ENCODE peak calls at places on chromosomes 2 and 18, in eight cellular contexts. F is CD8-positive, alpha-beta T cell; E is adrenal gland; S is brain microvascular endothelial cell; D is foreskin fibroblast; G is fibroblast of the aortic adventitia; N is PC-3; M is ascending aorta. O is an unnamed sample.

GRCh38 chr2:217553689-217554088 is 449.1 kb downstream of the TNS1 start:
- DNase-seq in F (no peak), E (no peak), S (no peak), D (no peak), G (no peak), N (no peak), M (no peak), O (no peak)

GRCh38 chr2:240623531-240624010 is 1.7 kb upstream of the GPR35 start:
- DNase-seq in F (no peak), E (no peak), S (no peak), D (no peak), G (no peak), N (no peak), M (no peak), O (no peak)

GRCh38 chr2:28009732-28010131 is 119.2 kb downstream of the BABAM2 start:
- DNase-seq in F (no peak), E (no peak), S (no peak), D (peak), G (peak), N (peak), M (no peak), O (no peak)

GRCh38 chr18:45049548-45050307 is 369.0 kb downstream of the SETBP1 start:
- DNase-seq in F (no peak), E (no peak), S (no peak), D (peak), G (peak), N (no peak), M (no peak), O (no peak)

GRCh38 chr2:134218928-134219707 is 34.8 kb upstream of the MGAT5 start:
- DNase-seq in F (peak), E (no peak), S (no peak), D (no peak), G (no peak), N (no peak), M (no peak), O (no peak)

GRCh38 chr2:138275881-138276280 is 225.7 kb upstream of the SPOPL start:
- DNase-seq in F (no peak), E (no peak), S (no peak), D (peak), G (no peak), N (peak), M (no peak), O (no peak)

GRCh38 chr2:57343391-57344006 is 703.1 kb upstream of the VRK2 start:
- DNase-seq in F (no peak), E (no peak), S (no peak), D (no peak), G (no peak), N (no peak), M (no peak), O (no peak)

GRCh38 chr2:42835577-42836371 is 43.4 kb upstream of the HAAO start:
- DNase-seq in F (no peak), E (no peak), S (peak), D (peak), G (peak), N (peak), M (no peak), O (peak)

GRCh38 chr2:233317544-233317943 is 9.9 kb downstream of the SAG start:
- DNase-seq in F (no peak), E (no peak), S (no peak), D (no peak), G (no peak), N (no peak), M (no peak), O (no peak)

GRCh38 chr18:46859855-46860254 is 57.5 kb downstream of the PIAS2 start:
- DNase-seq in F (no peak), E (no peak), S (no peak), D (peak), G (no peak), N (no peak), M (no peak), O (no peak)

GRCh38 chr2:194166818-194167217 is 1490.2 kb upstream of the SLC39A10 start:
- DNase-seq in F (no peak), E (no peak), S (no peak), D (peak), G (peak), N (peak), M (no peak), O (no peak)

GRCh38 chr18:79523738-79524180 is 128.0 kb downstream of the NFATC1 start:
- DNase-seq in F (peak), E (no peak), S (no peak), D (no peak), G (no peak), N (no peak), M (no peak), O (no peak)

GRCh38 chr2:109409347-109410020 is 204.3 kb downstream of the SEPTIN10 start:
- DNase-seq in F (no peak), E (no peak), S (no peak), D (no peak), G (no peak), N (no peak), M (no peak), O (no peak)

GRCh38 chr2:100603945-100604633 is 41.3 kb downstream of the PDCL3 start:
- DNase-seq in F (no peak), E (no peak), S (no peak), D (peak), G (peak), N (no peak), M (no peak), O (no peak)

GRCh38 chr2:104733544-104733943 is 120.4 kb upstream of the POU3F3 start:
- DNase-seq in F (no peak), E (no peak), S (no peak), D (no peak), G (no peak), N (peak), M (no peak), O (no peak)
- TF ChIP-seq CTCF in F (no peak), E (no peak), S (peak), D (no peak), G (no peak), N (peak), M (no peak), O (peak)

GRCh38 chr2:85243101-85244072 is 84.4 kb downstream of the TGOLN2 start:
- DNase-seq in F (no peak), E (no peak), S (peak), D (no peak), G (no peak), N (peak), M (no peak), O (no peak)
- TF ChIP-seq CTCF in F (no peak), E (peak), S (peak), D (peak), G (peak), N (peak), M (peak), O (peak)

GRCh38 chr18:48693006-48693405 is 154.2 kb downstream of the CTIF start:
- DNase-seq in F (no peak), E (no peak), S (no peak), D (no peak), G (no peak), N (no peak), M (no peak), O (no peak)

GRCh38 chr18:48687694-48688042 is 148.8 kb downstream of the CTIF start:
- DNase-seq in F (no peak), E (no peak), S (no peak), D (no peak), G (no peak), N (no peak), M (no peak), O (no peak)

GRCh38 chr18:48690494-48690893 is 151.7 kb downstream of the CTIF start:
- DNase-seq in F (no peak), E (no peak), S (no peak), D (no peak), G (no peak), N (no peak), M (no peak), O (no peak)

GRCh38 chr18:48689548-48689947 is 150.7 kb downstream of the CTIF start:
- DNase-seq in F (no peak), E (no peak), S (no peak), D (no peak), G (no peak), N (no peak), M (no peak), O (no peak)

DNA sequence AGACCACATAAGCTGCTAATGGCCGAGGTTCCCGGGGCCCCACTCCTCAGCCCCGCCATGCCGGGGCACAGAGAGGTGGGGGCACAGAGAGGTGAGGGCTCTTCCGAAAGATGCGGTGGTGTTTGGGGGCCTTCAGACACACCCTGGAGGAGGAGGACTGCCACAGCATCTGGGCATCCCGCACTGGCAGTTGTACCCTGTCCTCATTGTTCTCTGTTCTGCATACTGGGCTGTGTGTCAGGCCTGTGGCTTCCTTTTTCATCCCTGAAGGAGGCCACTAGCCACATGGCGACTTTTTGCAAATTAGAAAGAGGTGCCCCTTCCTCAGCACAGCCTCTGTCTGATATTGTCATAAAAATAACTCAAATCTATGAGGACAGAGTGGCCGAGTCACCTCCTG is 150.1 kb downstream of the CTIF start:
- DNase-seq in F (no peak), E (no peak), S (no peak), D (no peak), G (no peak), N (no peak), M (no peak), O (no peak)
- TF ChIP-seq CTCF in F (no peak), E (no peak), S (no peak), D (no peak), G (no peak), N (no peak), M (no peak), O (no peak)

GRCh38 chr2:200305797-200306718 is at the start of gene SPATS2L:
- DNase-seq in F (peak), E (peak), S (peak), D (peak), G (peak), N (peak), M (peak), O (peak)
- TF ChIP-seq CTCF in F (no peak), E (no peak), S (peak), D (no peak), G (peak), N (peak), M (no peak), O (no peak)

GRCh38 chr18:48326901-48327675 is 82.1 kb downstream of the ZBTB7C start:
- DNase-seq in F (no peak), E (peak), S (peak), D (peak), G (peak), N (peak), M (no peak), O (no peak)
- TF ChIP-seq CTCF in F (no peak), E (no peak), S (no peak), D (no peak), G (no peak), N (no peak), M (no peak), O (no peak)

DNA sequence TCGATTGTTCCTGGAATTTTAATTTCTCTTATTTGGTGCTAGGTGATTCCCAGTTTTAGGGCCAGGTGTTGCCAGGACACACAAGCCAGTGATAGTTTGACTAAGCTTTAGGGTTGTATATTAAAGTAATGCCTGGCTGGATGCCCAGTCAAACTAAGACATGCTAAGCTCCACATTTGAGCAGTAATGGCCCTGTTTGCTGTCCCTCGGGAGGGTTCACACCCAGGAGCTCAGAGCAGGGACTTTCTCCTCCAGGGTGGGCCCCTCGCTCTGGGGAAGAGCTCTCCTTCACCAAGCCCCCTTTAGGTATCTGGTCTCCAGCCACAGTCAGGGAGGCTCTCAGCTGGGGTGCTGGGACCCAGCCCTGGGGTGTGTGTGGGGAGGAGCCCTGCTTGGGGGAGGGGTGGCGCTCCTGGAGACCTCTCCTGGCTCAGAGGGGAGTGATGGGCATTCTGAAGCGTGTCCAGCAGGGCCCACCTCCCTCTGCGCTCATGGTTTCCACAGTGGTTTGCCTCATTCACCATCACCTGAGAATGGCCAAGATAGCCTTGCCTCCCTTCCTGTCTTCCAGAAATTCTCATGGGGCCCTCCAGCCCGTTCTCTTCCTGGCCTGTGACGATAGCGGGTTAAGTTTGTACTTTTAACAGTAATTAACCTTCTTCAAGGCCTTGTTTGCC is 31.7 kb downstream of the INPP4A start:
- DNase-seq in F (no peak), E (no peak), S (no peak), D (no peak), G (no peak), N (peak), M (no peak), O (no peak)
- TF ChIP-seq CTCF in F (no peak), E (no peak), S (no peak), D (no peak), G (no peak), N (no peak), M (no peak), O (no peak)

DNA sequence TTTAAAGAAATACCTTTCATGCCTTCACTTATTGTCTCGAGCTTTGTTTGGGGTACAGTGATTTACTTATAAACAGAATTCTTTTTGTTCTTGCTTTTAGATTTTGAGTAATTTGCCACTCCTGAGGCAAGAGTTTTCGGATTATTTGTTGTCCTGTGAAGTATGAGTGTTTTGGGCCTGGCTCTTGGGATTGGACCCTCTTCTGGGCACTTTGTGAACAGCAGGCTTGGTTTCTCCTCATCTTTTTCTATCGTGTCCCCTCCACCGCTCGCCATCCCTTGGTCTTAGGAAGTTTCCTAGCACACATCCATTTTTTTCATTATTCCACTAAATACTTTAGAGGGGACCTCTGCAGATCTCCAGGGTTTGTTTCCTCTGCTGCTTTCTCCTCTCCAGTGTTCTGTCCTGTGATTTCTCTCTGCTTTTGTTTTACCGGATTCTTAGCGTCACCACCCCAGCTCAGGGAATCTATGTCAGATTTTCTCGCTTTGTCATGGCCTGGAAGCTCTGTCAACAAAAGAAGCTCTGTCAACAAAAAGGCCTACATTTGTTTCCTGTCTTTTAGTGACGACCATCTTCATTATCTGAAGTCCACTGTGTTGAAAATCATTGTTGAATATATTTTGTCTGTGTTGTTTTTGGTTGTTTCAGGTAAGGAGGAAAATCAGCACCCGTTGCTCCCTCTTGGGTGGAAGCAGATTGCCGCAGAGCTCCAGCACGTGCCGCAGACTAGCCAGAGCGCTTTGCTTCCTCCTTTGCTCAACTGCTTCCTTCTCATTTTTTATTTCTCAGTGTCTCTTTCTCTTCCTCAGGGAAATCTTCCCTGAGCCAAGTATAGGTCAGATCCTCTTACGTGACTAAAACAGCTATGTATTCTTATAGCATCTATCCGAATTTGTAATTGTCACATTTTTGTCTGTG is 27.8 kb downstream of the ANKRD62 start:
- DNase-seq in F (no peak), E (no peak), S (peak), D (peak), G (peak), N (peak), M (no peak), O (no peak)
- TF ChIP-seq CTCF in F (no peak), E (peak), S (peak), D (peak), G (peak), N (peak), M (no peak), O (peak)

GRCh38 chr18:57910817-57911216 is 107.7 kb upstream of the ATP8B1 start:
- DNase-seq in F (no peak), E (no peak), S (no peak), D (no peak), G (no peak), N (peak), M (no peak), O (no peak)
- TF ChIP-seq CTCF in F (no peak), E (no peak), S (peak), D (peak), G (peak), N (peak), M (no peak), O (peak)

O was measured in AG09319.